ENCODE peak calls at places on chromosomes 11 and 22, in eight cellular contexts. One of them, this sample, is unnamed.

GRCh38 chr11:113488931-113489351 is 13.7 kb upstream of the DRD2 start:
- DNase-seq in endothelial cell of umbilical vein: no peak
- DNase-seq in right lobe of liver: no peak
- DNase-seq in HCT116: no peak
- DNase-seq in heart left ventricle: no peak
- DNase-seq in A549: no peak
- DNase-seq in K562: no peak
- DNase-seq in suprapubic skin: no peak
- DNase-seq in this sample: no peak

GRCh38 chr11:78127408-78127807 is 12.0 kb downstream of the ALG8 start:
- DNase-seq in endothelial cell of umbilical vein: no peak
- DNase-seq in right lobe of liver: no peak
- DNase-seq in HCT116: no peak
- DNase-seq in heart left ventricle: no peak
- DNase-seq in A549: no peak
- DNase-seq in K562: no peak
- DNase-seq in suprapubic skin: no peak
- DNase-seq in this sample: no peak

GRCh38 chr11:8234425-8234821 is 29.3 kb downstream of the LMO1 start:
- DNase-seq in endothelial cell of umbilical vein: no peak
- DNase-seq in right lobe of liver: no peak
- DNase-seq in HCT116: peak; percentile 57
- DNase-seq in heart left ventricle: no peak
- DNase-seq in A549: peak; percentile 86
- DNase-seq in K562: no peak
- DNase-seq in suprapubic skin: no peak
- DNase-seq in this sample: no peak

GRCh38 chr11:65414776-65415498 is 7.7 kb upstream of the NEAT1 start:
- DNase-seq in endothelial cell of umbilical vein: no peak
- DNase-seq in right lobe of liver: peak; percentile 17
- DNase-seq in HCT116: no peak
- DNase-seq in heart left ventricle: peak; percentile 21
- DNase-seq in A549: no peak
- DNase-seq in K562: no peak
- DNase-seq in suprapubic skin: peak; percentile 74
- DNase-seq in this sample: no peak

GRCh38 chr22:36369922-36370781 is 17.6 kb downstream of the MYH9 start:
- DNase-seq in endothelial cell of umbilical vein: peak; percentile 76
- DNase-seq in right lobe of liver: no peak
- DNase-seq in HCT116: no peak
- DNase-seq in heart left ventricle: peak; percentile 67
- DNase-seq in A549: no peak
- DNase-seq in K562: peak; percentile 80
- DNase-seq in suprapubic skin: no peak
- DNase-seq in this sample: peak; percentile 81

GRCh38 chr11:69656536-69657455 is 15.8 kb downstream of the CCND1 start:
- DNase-seq in endothelial cell of umbilical vein: no peak
- DNase-seq in right lobe of liver: no peak
- DNase-seq in HCT116: no peak
- DNase-seq in heart left ventricle: no peak
- DNase-seq in A549: no peak
- DNase-seq in K562: no peak
- DNase-seq in suprapubic skin: no peak
- DNase-seq in this sample: no peak

GRCh38 chr22:50338860-50339462 is 4.2 kb upstream of the PPP6R2 start:
- DNase-seq in endothelial cell of umbilical vein: no peak
- DNase-seq in right lobe of liver: no peak
- DNase-seq in HCT116: no peak
- DNase-seq in heart left ventricle: no peak
- DNase-seq in A549: no peak
- DNase-seq in K562: no peak
- DNase-seq in suprapubic skin: no peak
- DNase-seq in this sample: no peak

GRCh38 chr22:43520632-43521039 is 108.8 kb downstream of the MPPED1 start:
- DNase-seq in endothelial cell of umbilical vein: no peak
- DNase-seq in right lobe of liver: no peak
- DNase-seq in HCT116: no peak
- DNase-seq in heart left ventricle: no peak
- DNase-seq in A549: no peak
- DNase-seq in K562: no peak
- DNase-seq in suprapubic skin: no peak
- DNase-seq in this sample: no peak

GRCh38 chr11:65390099-65390941 is 3.9 kb downstream of the FRMD8 start:
- DNase-seq in endothelial cell of umbilical vein: peak; percentile 56
- DNase-seq in right lobe of liver: no peak
- DNase-seq in HCT116: no peak
- DNase-seq in heart left ventricle: no peak
- DNase-seq in A549: no peak
- DNase-seq in K562: no peak
- DNase-seq in suprapubic skin: no peak
- DNase-seq in this sample: no peak

GRCh38 chr11:4979021-4979420 is 15.6 kb upstream of the OR51L1 start:
- DNase-seq in endothelial cell of umbilical vein: no peak
- DNase-seq in right lobe of liver: no peak
- DNase-seq in HCT116: no peak
- DNase-seq in heart left ventricle: no peak
- DNase-seq in A549: no peak
- DNase-seq in K562: no peak
- DNase-seq in suprapubic skin: no peak
- DNase-seq in this sample: no peak

DNA sequence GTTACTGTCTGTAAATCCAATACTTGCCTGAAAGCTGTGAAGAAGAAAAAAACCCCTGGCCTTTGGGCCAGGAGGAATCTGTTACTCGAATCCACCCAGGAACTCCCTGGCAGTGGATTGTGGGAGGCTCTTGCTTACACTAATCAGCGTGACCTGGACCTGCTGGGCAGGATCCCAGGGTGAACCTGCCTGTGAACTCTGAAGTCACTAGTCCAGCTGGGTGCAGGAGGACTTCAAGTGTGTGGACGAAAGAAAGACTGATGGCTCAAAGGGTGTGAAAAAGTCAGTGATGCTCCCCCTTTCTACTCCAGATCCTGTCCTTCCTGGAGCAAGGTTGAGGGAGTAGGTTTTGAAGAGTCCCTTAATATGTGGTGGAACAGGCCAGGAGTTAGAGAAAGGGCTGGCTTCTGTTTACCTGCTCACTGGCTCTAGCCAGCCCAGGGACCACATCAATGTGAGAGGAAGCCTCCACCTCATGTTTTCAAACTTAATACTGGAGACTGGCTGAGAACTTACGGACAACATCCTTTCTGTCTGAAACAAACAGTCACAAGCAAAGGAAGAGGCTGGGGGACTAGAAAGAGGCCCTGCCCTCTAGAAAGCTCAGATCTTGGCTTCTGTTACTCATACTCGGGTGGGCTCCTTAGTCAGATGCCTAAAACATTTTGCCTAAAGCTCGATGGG is 13.5 kb downstream of the PIK3IP1 start:
- DNase-seq in endothelial cell of umbilical vein: no peak
- DNase-seq in right lobe of liver: peak; percentile 51
- DNase-seq in HCT116: no peak
- DNase-seq in heart left ventricle: no peak
- DNase-seq in A549: no peak
- DNase-seq in K562: no peak
- DNase-seq in suprapubic skin: no peak
- DNase-seq in this sample: no peak
- TF ChIP-seq POLR2A in endothelial cell of umbilical vein: no peak
- TF ChIP-seq POLR2A in right lobe of liver: no peak
- TF ChIP-seq POLR2A in HCT116: no peak
- TF ChIP-seq POLR2A in heart left ventricle: no peak
- TF ChIP-seq POLR2A in A549: no peak
- TF ChIP-seq POLR2A in K562: no peak
- TF ChIP-seq POLR2A in suprapubic skin: no peak
- TF ChIP-seq POLR2A in this sample: no peak

GRCh38 chr22:46629291-46629690 is 9.1 kb downstream of the GRAMD4 start:
- DNase-seq in endothelial cell of umbilical vein: no peak
- DNase-seq in right lobe of liver: no peak
- DNase-seq in HCT116: no peak
- DNase-seq in heart left ventricle: no peak
- DNase-seq in A549: no peak
- DNase-seq in K562: no peak
- DNase-seq in suprapubic skin: no peak
- DNase-seq in this sample: no peak

GRCh38 chr22:46626911-46627805 is 7.0 kb downstream of the GRAMD4 start:
- DNase-seq in endothelial cell of umbilical vein: no peak
- DNase-seq in right lobe of liver: peak; percentile 21
- DNase-seq in HCT116: no peak
- DNase-seq in heart left ventricle: peak; percentile 31
- DNase-seq in A549: no peak
- DNase-seq in K562: peak; percentile 33
- DNase-seq in suprapubic skin: no peak
- DNase-seq in this sample: no peak

GRCh38 chr22:46626356-46626755 is 6.2 kb downstream of the GRAMD4 start:
- DNase-seq in endothelial cell of umbilical vein: no peak
- DNase-seq in right lobe of liver: no peak
- DNase-seq in HCT116: no peak
- DNase-seq in heart left ventricle: peak; percentile 25
- DNase-seq in A549: no peak
- DNase-seq in K562: no peak
- DNase-seq in suprapubic skin: no peak
- DNase-seq in this sample: no peak

GRCh38 chr22:46628756-46629155 is 8.6 kb downstream of the GRAMD4 start:
- DNase-seq in endothelial cell of umbilical vein: no peak
- DNase-seq in right lobe of liver: no peak
- DNase-seq in HCT116: no peak
- DNase-seq in heart left ventricle: no peak
- DNase-seq in A549: no peak
- DNase-seq in K562: no peak
- DNase-seq in suprapubic skin: no peak
- DNase-seq in this sample: no peak

GRCh38 chr22:46627806-46628482 is 7.8 kb downstream of the GRAMD4 start:
- DNase-seq in endothelial cell of umbilical vein: no peak
- DNase-seq in right lobe of liver: no peak
- DNase-seq in HCT116: no peak
- DNase-seq in heart left ventricle: peak; percentile 19
- DNase-seq in A549: no peak
- DNase-seq in K562: no peak
- DNase-seq in suprapubic skin: no peak
- DNase-seq in this sample: no peak
- H3K4me1 ChIP-seq in endothelial cell of umbilical vein: no peaks in the 10 kb centered on the region
- H3K4me1 ChIP-seq in right lobe of liver: no peaks in the 10 kb centered on the region
- H3K4me1 ChIP-seq in HCT116: peaks cover 7% of the 10 kb centered on the region
- H3K4me1 ChIP-seq in heart left ventricle: peaks cover 41% of the 10 kb centered on the region
- H3K4me1 ChIP-seq in A549: no peaks in the 10 kb centered on the region
- H3K4me1 ChIP-seq in K562: peaks cover 3% of the 10 kb centered on the region
- H3K4me1 ChIP-seq in suprapubic skin: peaks cover 37% of the 10 kb centered on the region
- H3K4me1 ChIP-seq in this sample: no peaks in the 10 kb centered on the region

GRCh38 chr22:40817737-40818136 is 1.4 kb downstream of the SLC25A17 start:
- DNase-seq in endothelial cell of umbilical vein: no peak
- DNase-seq in right lobe of liver: no peak
- DNase-seq in HCT116: no peak
- DNase-seq in heart left ventricle: no peak
- DNase-seq in A549: no peak
- DNase-seq in K562: peak; percentile 33
- DNase-seq in suprapubic skin: no peak
- DNase-seq in this sample: no peak
- TF ChIP-seq POLR2A in endothelial cell of umbilical vein: no peak
- TF ChIP-seq POLR2A in right lobe of liver: no peak
- TF ChIP-seq POLR2A in HCT116: no peak
- TF ChIP-seq POLR2A in heart left ventricle: no peak
- TF ChIP-seq POLR2A in A549: no peak
- TF ChIP-seq POLR2A in K562: no peak
- TF ChIP-seq POLR2A in suprapubic skin: no peak
- TF ChIP-seq POLR2A in this sample: no peak

GRCh38 chr11:128658499-128658898 is 35.4 kb upstream of the FLI1 start:
- DNase-seq in endothelial cell of umbilical vein: no peak
- DNase-seq in right lobe of liver: no peak
- DNase-seq in HCT116: no peak
- DNase-seq in heart left ventricle: no peak
- DNase-seq in A549: no peak
- DNase-seq in K562: no peak
- DNase-seq in suprapubic skin: no peak
- DNase-seq in this sample: peak; percentile 4
- H3K4me1 ChIP-seq in endothelial cell of umbilical vein: no peaks in the 10 kb centered on the region
- H3K4me1 ChIP-seq in right lobe of liver: no peaks in the 10 kb centered on the region
- H3K4me1 ChIP-seq in HCT116: no peaks in the 10 kb centered on the region
- H3K4me1 ChIP-seq in heart left ventricle: no peaks in the 10 kb centered on the region
- H3K4me1 ChIP-seq in A549: no peaks in the 10 kb centered on the region
- H3K4me1 ChIP-seq in K562: no peaks in the 10 kb centered on the region
- H3K4me1 ChIP-seq in suprapubic skin: peaks cover 7% of the 10 kb centered on the region
- H3K4me1 ChIP-seq in this sample: peaks cover 9% of the 10 kb centered on the region

GRCh38 chr11:66958232-66958955 is at the start of gene PC:
- DNase-seq in endothelial cell of umbilical vein: peak; percentile 100
- DNase-seq in right lobe of liver: peak; percentile 100
- DNase-seq in HCT116: peak; percentile 99
- DNase-seq in heart left ventricle: peak; percentile 100
- DNase-seq in A549: peak; percentile 99
- DNase-seq in K562: peak; percentile 100
- DNase-seq in suprapubic skin: peak; percentile 99
- DNase-seq in this sample: peak; percentile 100
- TF ChIP-seq POLR2A in endothelial cell of umbilical vein: no peak
- TF ChIP-seq POLR2A in right lobe of liver: peak; percentile 97
- TF ChIP-seq POLR2A in HCT116: no peak
- TF ChIP-seq POLR2A in heart left ventricle: no peak
- TF ChIP-seq POLR2A in A549: peak; percentile 49
- TF ChIP-seq POLR2A in K562: peak; percentile 78
- TF ChIP-seq POLR2A in suprapubic skin: no peak
- TF ChIP-seq POLR2A in this sample: peak; percentile 89

GRCh38 chr11:2298131-2298794 is 3.5 kb downstream of the C11orf21 start:
- DNase-seq in endothelial cell of umbilical vein: no peak
- DNase-seq in right lobe of liver: no peak
- DNase-seq in HCT116: no peak
- DNase-seq in heart left ventricle: no peak
- DNase-seq in A549: no peak
- DNase-seq in K562: no peak
- DNase-seq in suprapubic skin: no peak
- DNase-seq in this sample: no peak
- H3K4me1 ChIP-seq in endothelial cell of umbilical vein: no peaks in the 10 kb centered on the region
- H3K4me1 ChIP-seq in right lobe of liver: no peaks in the 10 kb centered on the region
- H3K4me1 ChIP-seq in HCT116: no peaks in the 10 kb centered on the region
- H3K4me1 ChIP-seq in heart left ventricle: peaks cover 17% of the 10 kb centered on the region
- H3K4me1 ChIP-seq in A549: no peaks in the 10 kb centered on the region
- H3K4me1 ChIP-seq in K562: peaks cover 35% of the 10 kb centered on the region
- H3K4me1 ChIP-seq in suprapubic skin: no peaks in the 10 kb centered on the region
- H3K4me1 ChIP-seq in this sample: peaks cover 7% of the 10 kb centered on the region

GRCh38 chr11:795638-796564 is 2.2 kb downstream of the SLC25A22 start:
- DNase-seq in endothelial cell of umbilical vein: peak; percentile 53
- DNase-seq in right lobe of liver: peak; percentile 83
- DNase-seq in HCT116: no peak
- DNase-seq in heart left ventricle: peak; percentile 83
- DNase-seq in A549: no peak
- DNase-seq in K562: peak; percentile 81
- DNase-seq in suprapubic skin: no peak
- DNase-seq in this sample: peak; percentile 86
- TF ChIP-seq POLR2A in endothelial cell of umbilical vein: no peak
- TF ChIP-seq POLR2A in right lobe of liver: peak; percentile 59
- TF ChIP-seq POLR2A in HCT116: peak; percentile 23
- TF ChIP-seq POLR2A in heart left ventricle: no peak
- TF ChIP-seq POLR2A in A549: no peak
- TF ChIP-seq POLR2A in K562: no peak
- TF ChIP-seq POLR2A in suprapubic skin: no peak
- TF ChIP-seq POLR2A in this sample: peak; percentile 60